ENCODE peak calls at places on chromosomes 11 and 22, in ten cellular contexts. One of them, this sample, is unnamed.

GRCh38 chr22:37186228-37186996 is 1.6 kb downstream of the C1QTNF6 start:
- DNase-seq in NB4: peak; percentile 81
- DNase-seq in GM12865: peak; percentile 93
- DNase-seq in keratinocyte: no peak
- DNase-seq in ovary: no peak
- DNase-seq in cardiac fibroblast: peak; percentile 90
- DNase-seq in esophagus squamous epithelium: no peak
- DNase-seq in fibroblast of the aortic adventitia: peak; percentile 88
- DNase-seq in OCI-LY7: peak; percentile 81
- DNase-seq in BJ: no peak
- DNase-seq in this sample: peak; percentile 89

GRCh38 chr11:6647282-6647679 is 8.3 kb downstream of the DCHS1 start:
- DNase-seq in NB4: no peak
- DNase-seq in GM12865: no peak
- DNase-seq in keratinocyte: no peak
- DNase-seq in ovary: no peak
- DNase-seq in cardiac fibroblast: peak; percentile 48
- DNase-seq in esophagus squamous epithelium: no peak
- DNase-seq in fibroblast of the aortic adventitia: peak; percentile 57
- DNase-seq in OCI-LY7: no peak
- DNase-seq in BJ: peak; percentile 31
- DNase-seq in this sample: peak; percentile 37

GRCh38 chr11:86303257-86303656 is 1.2 kb downstream of the HIKESHI start:
- DNase-seq in NB4: peak; percentile 26
- DNase-seq in GM12865: no peak
- DNase-seq in keratinocyte: no peak
- DNase-seq in ovary: no peak
- DNase-seq in cardiac fibroblast: no peak
- DNase-seq in esophagus squamous epithelium: no peak
- DNase-seq in fibroblast of the aortic adventitia: no peak
- DNase-seq in OCI-LY7: no peak
- DNase-seq in BJ: no peak
- DNase-seq in this sample: no peak

GRCh38 chr11:57100638-57101312 is 81.0 kb upstream of the LRRC55 start:
- DNase-seq in NB4: no peak
- DNase-seq in GM12865: no peak
- DNase-seq in keratinocyte: no peak
- DNase-seq in ovary: no peak
- DNase-seq in cardiac fibroblast: no peak
- DNase-seq in esophagus squamous epithelium: no peak
- DNase-seq in fibroblast of the aortic adventitia: no peak
- DNase-seq in OCI-LY7: no peak
- DNase-seq in BJ: no peak
- DNase-seq in this sample: no peak

GRCh38 chr11:68282141-68282860 is 10.5 kb upstream of the C11orf24 start:
- DNase-seq in NB4: peak; percentile 95
- DNase-seq in GM12865: peak; percentile 93
- DNase-seq in keratinocyte: peak; percentile 53
- DNase-seq in ovary: no peak
- DNase-seq in cardiac fibroblast: no peak
- DNase-seq in esophagus squamous epithelium: no peak
- DNase-seq in fibroblast of the aortic adventitia: no peak
- DNase-seq in OCI-LY7: no peak
- DNase-seq in BJ: no peak
- DNase-seq in this sample: no peak

GRCh38 chr22:36052505-36052941 is 23.9 kb upstream of the RBFOX2 start:
- DNase-seq in NB4: peak; percentile 72
- DNase-seq in GM12865: peak; percentile 18
- DNase-seq in keratinocyte: no peak
- DNase-seq in ovary: no peak
- DNase-seq in cardiac fibroblast: peak; percentile 72
- DNase-seq in esophagus squamous epithelium: no peak
- DNase-seq in fibroblast of the aortic adventitia: no peak
- DNase-seq in OCI-LY7: peak; percentile 21
- DNase-seq in BJ: no peak
- DNase-seq in this sample: peak; percentile 47

GRCh38 chr11:10885703-10886363 is 28.0 kb upstream of the ZBED5 start:
- DNase-seq in NB4: no peak
- DNase-seq in GM12865: no peak
- DNase-seq in keratinocyte: no peak
- DNase-seq in ovary: no peak
- DNase-seq in cardiac fibroblast: peak; percentile 33
- DNase-seq in esophagus squamous epithelium: no peak
- DNase-seq in fibroblast of the aortic adventitia: peak; percentile 93
- DNase-seq in OCI-LY7: no peak
- DNase-seq in BJ: no peak
- DNase-seq in this sample: peak; percentile 91

GRCh38 chr22:38831166-38831945 is 12.5 kb downstream of the NPTXR start:
- DNase-seq in NB4: peak; percentile 82
- DNase-seq in GM12865: no peak
- DNase-seq in keratinocyte: no peak
- DNase-seq in ovary: no peak
- DNase-seq in cardiac fibroblast: peak; percentile 84
- DNase-seq in esophagus squamous epithelium: no peak
- DNase-seq in fibroblast of the aortic adventitia: peak; percentile 42
- DNase-seq in OCI-LY7: no peak
- DNase-seq in BJ: no peak
- DNase-seq in this sample: peak; percentile 82

GRCh38 chr11:86047275-86047991 is 21.5 kb downstream of the PICALM start:
- DNase-seq in NB4: peak; percentile 87
- DNase-seq in GM12865: peak; percentile 79
- DNase-seq in keratinocyte: no peak
- DNase-seq in ovary: no peak
- DNase-seq in cardiac fibroblast: peak; percentile 76
- DNase-seq in esophagus squamous epithelium: no peak
- DNase-seq in fibroblast of the aortic adventitia: peak; percentile 80
- DNase-seq in OCI-LY7: no peak
- DNase-seq in BJ: no peak
- DNase-seq in this sample: peak; percentile 80

GRCh38 chr11:118318112-118319030 is 13.8 kb downstream of the CD3E start:
- DNase-seq in NB4: peak; percentile 30
- DNase-seq in GM12865: no peak
- DNase-seq in keratinocyte: no peak
- DNase-seq in ovary: no peak
- DNase-seq in cardiac fibroblast: no peak
- DNase-seq in esophagus squamous epithelium: no peak
- DNase-seq in fibroblast of the aortic adventitia: no peak
- DNase-seq in OCI-LY7: peak; percentile 84
- DNase-seq in BJ: no peak
- DNase-seq in this sample: no peak

GRCh38 chr11:120834686-120835225 is 189.1 kb upstream of the TBCEL start:
- DNase-seq in NB4: no peak
- DNase-seq in GM12865: no peak
- DNase-seq in keratinocyte: no peak
- DNase-seq in ovary: no peak
- DNase-seq in cardiac fibroblast: no peak
- DNase-seq in esophagus squamous epithelium: no peak
- DNase-seq in fibroblast of the aortic adventitia: no peak
- DNase-seq in OCI-LY7: no peak
- DNase-seq in BJ: no peak
- DNase-seq in this sample: no peak

GRCh38 chr22:23414727-23415489 is 165.2 kb downstream of the IGLL1 start:
- DNase-seq in NB4: no peak
- DNase-seq in GM12865: no peak
- DNase-seq in keratinocyte: no peak
- DNase-seq in ovary: no peak
- DNase-seq in cardiac fibroblast: no peak
- DNase-seq in esophagus squamous epithelium: no peak
- DNase-seq in fibroblast of the aortic adventitia: no peak
- DNase-seq in OCI-LY7: no peak
- DNase-seq in BJ: no peak
- DNase-seq in this sample: no peak

GRCh38 chr11:116073854-116074837 is 569.9 kb upstream of the CADM1 start:
- DNase-seq in NB4: peak; percentile 22
- DNase-seq in GM12865: peak; percentile 95
- DNase-seq in keratinocyte: no peak
- DNase-seq in ovary: no peak
- DNase-seq in cardiac fibroblast: peak; percentile 8
- DNase-seq in esophagus squamous epithelium: no peak
- DNase-seq in fibroblast of the aortic adventitia: no peak
- DNase-seq in OCI-LY7: no peak
- DNase-seq in BJ: no peak
- DNase-seq in this sample: no peak

GRCh38 chr22:25406510-25407210 is 157.8 kb upstream of the GRK3 start:
- DNase-seq in NB4: peak; percentile 57
- DNase-seq in GM12865: no peak
- DNase-seq in keratinocyte: no peak
- DNase-seq in ovary: no peak
- DNase-seq in cardiac fibroblast: no peak
- DNase-seq in esophagus squamous epithelium: no peak
- DNase-seq in fibroblast of the aortic adventitia: no peak
- DNase-seq in OCI-LY7: no peak
- DNase-seq in BJ: no peak
- DNase-seq in this sample: no peak

GRCh38 chr11:60923326-60923725 is 934 bp upstream of the TMEM132A start:
- DNase-seq in NB4: no peak
- DNase-seq in GM12865: no peak
- DNase-seq in keratinocyte: no peak
- DNase-seq in ovary: no peak
- DNase-seq in cardiac fibroblast: no peak
- DNase-seq in esophagus squamous epithelium: no peak
- DNase-seq in fibroblast of the aortic adventitia: no peak
- DNase-seq in OCI-LY7: no peak
- DNase-seq in BJ: no peak
- DNase-seq in this sample: no peak

GRCh38 chr11:8329961-8330361 is 66.3 kb upstream of the LMO1 start:
- DNase-seq in NB4: no peak
- DNase-seq in GM12865: no peak
- DNase-seq in keratinocyte: no peak
- DNase-seq in ovary: no peak
- DNase-seq in cardiac fibroblast: no peak
- DNase-seq in esophagus squamous epithelium: no peak
- DNase-seq in fibroblast of the aortic adventitia: no peak
- DNase-seq in OCI-LY7: no peak
- DNase-seq in BJ: no peak
- DNase-seq in this sample: no peak

DNA sequence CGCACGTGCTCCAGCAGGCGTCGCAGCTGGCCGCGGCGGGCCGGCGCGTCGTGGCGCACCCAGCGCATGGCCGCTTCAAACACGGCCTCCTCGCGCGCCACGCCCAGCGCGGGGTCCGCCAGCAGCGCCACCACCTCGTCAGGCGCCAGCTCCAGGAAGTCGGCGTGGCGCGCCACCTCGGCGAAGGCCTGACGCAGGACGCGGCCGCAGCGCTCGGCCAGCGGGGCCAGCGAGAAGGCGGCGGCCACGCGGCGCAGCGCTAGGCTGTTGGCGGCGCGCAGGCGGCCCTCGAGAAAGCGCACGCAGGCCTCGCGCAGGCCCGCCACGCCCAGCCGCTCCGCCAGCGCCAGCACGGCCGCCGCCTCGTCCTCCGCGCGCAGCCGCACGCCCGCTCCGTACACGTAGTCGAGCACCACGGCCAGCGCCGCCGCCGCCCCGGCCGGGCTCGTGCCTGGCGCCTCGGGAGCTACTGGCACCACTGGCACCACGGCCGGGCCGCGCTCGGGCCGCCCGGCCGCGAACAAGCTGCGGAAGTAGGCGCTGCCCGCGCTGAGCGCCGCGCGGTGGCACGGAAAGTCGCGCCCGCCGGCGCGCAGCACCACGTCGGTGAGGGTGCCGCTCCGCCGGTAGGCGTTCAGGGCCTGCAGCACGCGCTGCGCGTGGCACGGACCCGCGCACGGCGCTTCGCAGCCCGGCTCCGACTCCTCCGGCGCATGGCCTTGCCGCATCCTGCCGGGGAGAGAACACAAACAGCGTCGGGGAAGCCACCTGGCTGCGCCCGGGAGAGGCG is 2.9 kb downstream of the KLHL35 start:
- DNase-seq in NB4: peak; percentile 46
- DNase-seq in GM12865: peak; percentile 67
- DNase-seq in keratinocyte: no peak
- DNase-seq in ovary: no peak
- DNase-seq in cardiac fibroblast: peak; percentile 61
- DNase-seq in esophagus squamous epithelium: no peak
- DNase-seq in fibroblast of the aortic adventitia: peak; percentile 60
- DNase-seq in OCI-LY7: no peak
- DNase-seq in BJ: no peak
- DNase-seq in this sample: peak; percentile 58
- H3K4me3 ChIP-seq in NB4: no peak overlapping the region
- H3K4me3 ChIP-seq in GM12865: peak overlapping the region; percentile 26
- H3K4me3 ChIP-seq in keratinocyte: peak overlapping the region; percentile 11
- H3K4me3 ChIP-seq in ovary: no peak overlapping the region
- H3K4me3 ChIP-seq in cardiac fibroblast: peak overlapping the region; percentile 32
- H3K4me3 ChIP-seq in esophagus squamous epithelium: peak overlapping the region; percentile 67
- H3K4me3 ChIP-seq in fibroblast of the aortic adventitia: peak overlapping the region; percentile 48
- H3K4me3 ChIP-seq in OCI-LY7: no peak overlapping the region
- H3K4me3 ChIP-seq in BJ: peak overlapping the region; percentile 27
- H3K4me3 ChIP-seq in this sample: no peak overlapping the region

GRCh38 chr11:34624069-34624468 is 3.2 kb downstream of the EHF start:
- DNase-seq in NB4: no peak
- DNase-seq in GM12865: peak; percentile 82
- DNase-seq in keratinocyte: no peak
- DNase-seq in ovary: no peak
- DNase-seq in cardiac fibroblast: no peak
- DNase-seq in esophagus squamous epithelium: no peak
- DNase-seq in fibroblast of the aortic adventitia: no peak
- DNase-seq in OCI-LY7: no peak
- DNase-seq in BJ: no peak
- DNase-seq in this sample: no peak
- TF ChIP-seq CTCF in NB4: no peak
- TF ChIP-seq CTCF in GM12865: no peak
- TF ChIP-seq CTCF in keratinocyte: no peak
- TF ChIP-seq CTCF in ovary: no peak
- TF ChIP-seq CTCF in cardiac fibroblast: no peak
- TF ChIP-seq CTCF in esophagus squamous epithelium: no peak
- TF ChIP-seq CTCF in fibroblast of the aortic adventitia: no peak
- TF ChIP-seq CTCF in OCI-LY7: no peak
- TF ChIP-seq CTCF in BJ: no peak
- TF ChIP-seq CTCF in this sample: no peak

DNA sequence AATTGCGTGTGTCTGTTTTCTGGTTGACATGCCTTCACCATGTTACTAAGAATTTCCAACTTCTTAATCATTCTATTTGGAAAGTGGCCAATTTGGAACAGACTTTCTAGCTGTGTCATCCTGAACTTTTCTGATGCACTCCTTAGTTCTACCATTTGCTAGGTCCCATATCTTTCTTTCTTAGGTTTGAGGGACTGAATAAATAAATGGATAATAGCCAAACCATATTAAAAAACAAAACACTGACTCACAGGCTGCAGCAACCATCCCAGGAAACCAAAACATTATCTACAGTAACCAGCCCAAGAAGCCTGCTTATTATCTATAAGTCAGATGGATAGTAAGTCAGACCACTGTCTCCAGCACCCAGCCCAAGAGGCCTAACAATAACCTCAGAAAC is 57.5 kb upstream of the PLET1 start:
- DNase-seq in NB4: no peak
- DNase-seq in GM12865: no peak
- DNase-seq in keratinocyte: peak; percentile 76
- DNase-seq in ovary: no peak
- DNase-seq in cardiac fibroblast: peak; percentile 98
- DNase-seq in esophagus squamous epithelium: no peak
- DNase-seq in fibroblast of the aortic adventitia: peak; percentile 98
- DNase-seq in OCI-LY7: no peak
- DNase-seq in BJ: peak; percentile 85
- DNase-seq in this sample: peak; percentile 94
- H3K4me3 ChIP-seq in NB4: no peak overlapping the region
- H3K4me3 ChIP-seq in GM12865: no peak overlapping the region
- H3K4me3 ChIP-seq in keratinocyte: no peak overlapping the region
- H3K4me3 ChIP-seq in ovary: no peak overlapping the region
- H3K4me3 ChIP-seq in cardiac fibroblast: no peak overlapping the region
- H3K4me3 ChIP-seq in esophagus squamous epithelium: no peak overlapping the region
- H3K4me3 ChIP-seq in fibroblast of the aortic adventitia: no peak overlapping the region
- H3K4me3 ChIP-seq in OCI-LY7: no peak overlapping the region
- H3K4me3 ChIP-seq in BJ: no peak overlapping the region
- H3K4me3 ChIP-seq in this sample: no peak overlapping the region

GRCh38 chr22:46607483-46608114 is 12.6 kb upstream of the GRAMD4 start:
- DNase-seq in NB4: no peak
- DNase-seq in GM12865: no peak
- DNase-seq in keratinocyte: no peak
- DNase-seq in ovary: no peak
- DNase-seq in cardiac fibroblast: no peak
- DNase-seq in esophagus squamous epithelium: no peak
- DNase-seq in fibroblast of the aortic adventitia: no peak
- DNase-seq in OCI-LY7: no peak
- DNase-seq in BJ: no peak
- DNase-seq in this sample: no peak
- TF ChIP-seq CTCF in NB4: no peak
- TF ChIP-seq CTCF in GM12865: no peak
- TF ChIP-seq CTCF in keratinocyte: no peak
- TF ChIP-seq CTCF in ovary: no peak
- TF ChIP-seq CTCF in cardiac fibroblast: no peak
- TF ChIP-seq CTCF in esophagus squamous epithelium: no peak
- TF ChIP-seq CTCF in fibroblast of the aortic adventitia: no peak
- TF ChIP-seq CTCF in OCI-LY7: no peak
- TF ChIP-seq CTCF in BJ: no peak
- TF ChIP-seq CTCF in this sample: no peak